ENCODE peak calls at places on chromosomes 11 and 22, in six cellular contexts. W, Q, X, Z, J and D are unnamed samples.

GRCh38 chr11:128502736-128503135 is 84.6 kb downstream of the ETS1 start:
- DNase-seq in W (no peak), Q (peak; percentile 97), X (no peak), Z (no peak), J (peak; percentile 95), D (no peak)

GRCh38 chr22:17470880-17471500 is 92.3 kb upstream of the SLC25A18 start:
- DNase-seq in W (no peak), Q (no peak), X (no peak), Z (no peak), J (no peak), D (no peak)

GRCh38 chr11:60265373-60266214 is 14.9 kb upstream of the MS4A4A start:
- DNase-seq in W (no peak), Q (peak; percentile 24), X (no peak), Z (no peak), J (peak; percentile 5), D (no peak)

GRCh38 chr11:16839821-16840220 is 101.4 kb downstream of the C11orf58 start:
- DNase-seq in W (no peak), Q (no peak), X (no peak), Z (no peak), J (no peak), D (no peak)

GRCh38 chr22:50206599-50206998 is 5.8 kb downstream of the SELENOO start:
- DNase-seq in W (peak; percentile 89), Q (peak; percentile 38), X (no peak), Z (no peak), J (peak; percentile 35), D (peak; percentile 34)

GRCh38 chr11:74035264-74035663 is 26.4 kb upstream of the UCP3 start:
- DNase-seq in W (no peak), Q (peak; percentile 77), X (no peak), Z (no peak), J (no peak), D (no peak)

GRCh38 chr11:130403301-130403804 is 25.1 kb downstream of the ADAMTS8 start:
- DNase-seq in W (no peak), Q (peak; percentile 91), X (no peak), Z (no peak), J (peak; percentile 94), D (no peak)

GRCh38 chr11:125494987-125495725 is 909 bp downstream of the FEZ1 start:
- DNase-seq in W (peak; percentile 43), Q (peak; percentile 23), X (peak; percentile 6), Z (no peak), J (peak; percentile 48), D (peak; percentile 30)

GRCh38 chr22:41925783-41926460 is 684 bp downstream of the TNFRSF13C start:
- DNase-seq in W (peak; percentile 73), Q (peak; percentile 29), X (peak; percentile 84), Z (peak; percentile 71), J (peak; percentile 15), D (peak; percentile 93)

GRCh38 chr11:125398475-125398874 is 97.6 kb downstream of the FEZ1 start:
- DNase-seq in W (no peak), Q (no peak), X (no peak), Z (no peak), J (no peak), D (no peak)

GRCh38 chr11:107576497-107577086 is 11.1 kb upstream of the ALKBH8 start:
- DNase-seq in W (peak; percentile 44), Q (peak; percentile 40), X (peak; percentile 39), Z (peak; percentile 51), J (peak; percentile 23), D (peak; percentile 56)

GRCh38 chr22:36065462-36065774 is 36.8 kb upstream of the RBFOX2 start:
- DNase-seq in W (no peak), Q (no peak), X (no peak), Z (no peak), J (no peak), D (no peak)

GRCh38 chr11:33412231-33412630 is 155.1 kb downstream of the HIPK3 start:
- DNase-seq in W (no peak), Q (peak; percentile 9), X (no peak), Z (no peak), J (peak; percentile 39), D (no peak)

GRCh38 chr11:126268361-126268707 is 361 bp downstream of the SRPRA start:
- DNase-seq in W (peak; percentile 30), Q (no peak), X (no peak), Z (peak; percentile 11), J (no peak), D (no peak)

GRCh38 chr22:23207786-23208325 is 27.5 kb downstream of the BCR start:
- DNase-seq in W (no peak), Q (no peak), X (no peak), Z (no peak), J (no peak), D (peak; percentile 56)

GRCh38 chr11:123585206-123585605 is 69.2 kb downstream of the SCN3B start:
- DNase-seq in W (no peak), Q (no peak), X (no peak), Z (no peak), J (no peak), D (no peak)

GRCh38 chr11:2534131-2534956 is 89.5 kb downstream of the KCNQ1 start:
- DNase-seq in W (peak; percentile 22), Q (peak; percentile 3), X (no peak), Z (no peak), J (peak; percentile 11), D (no peak)

GRCh38 chr11:45926536-45927331 is 4.3 kb downstream of the LARGE2 start:
- DNase-seq in W (no peak), Q (no peak), X (no peak), Z (no peak), J (no peak), D (peak; percentile 14)

GRCh38 chr11:72229925-72230763 is 5.6 kb downstream of the INPPL1 start:
- DNase-seq in W (no peak), Q (no peak), X (no peak), Z (no peak), J (no peak), D (no peak)

GRCh38 chr11:132718711-132719641 is 813.3 kb downstream of the OPCML start:
- DNase-seq in W (peak; percentile 26), Q (no peak), X (peak; percentile 67), Z (peak; percentile 40), J (peak; percentile 78), D (no peak)

GRCh38 chr11:17643506-17644405 is 75.6 kb upstream of the MYOD1 start:
- DNase-seq in W (no peak), Q (no peak), X (no peak), Z (no peak), J (no peak), D (no peak)

GRCh38 chr11:72582206-72583176 is 91.7 kb downstream of the PDE2A start:
- DNase-seq in W (peak; percentile 11), Q (no peak), X (no peak), Z (no peak), J (no peak), D (no peak)

GRCh38 chr22:48800886-48801607 is 1026.6 kb downstream of the BRD1 start:
- DNase-seq in W (no peak), Q (no peak), X (no peak), Z (no peak), J (no peak), D (no peak)

GRCh38 chr11:72363112-72363511 is 71.2 kb downstream of the CLPB start:
- DNase-seq in W (no peak), Q (no peak), X (no peak), Z (no peak), J (no peak), D (no peak)

GRCh38 chr11:48006301-48006992 is 26.1 kb downstream of the PTPRJ start:
- DNase-seq in W (no peak), Q (peak; percentile 79), X (no peak), Z (no peak), J (peak; percentile 82), D (no peak)

GRCh38 chr11:10657308-10658271 is 36.0 kb downstream of the IRAG1 start:
- DNase-seq in W (no peak), Q (peak; percentile 91), X (no peak), Z (no peak), J (peak; percentile 86), D (no peak)

GRCh38 chr11:26761382-26761781 is 39.5 kb upstream of the SLC5A12 start:
- DNase-seq in W (no peak), Q (no peak), X (no peak), Z (no peak), J (peak; percentile 51), D (no peak)

GRCh38 chr11:119422505-119423416 is at the start of gene THY1:
- DNase-seq in W (no peak), Q (peak; percentile 23), X (no peak), Z (no peak), J (peak; percentile 67), D (no peak)